ENCODE peak calls at places on chromosomes 2 and 18, in seven cellular contexts. E is stimulated activated CD8-positive, alpha-beta memory T cell treated with anti-CD3 and anti-CD28 coated beads, Interleukin-7, amount 100 ng/mL, for 24 hours; W is HFF-Myc; M is tibial nerve; N is neuronal stem cell; K is KBM-7; C is HT-29. Q is an unnamed sample.
A peak's percentile ranks its signal among the peaks of the same experiment; 100 is the strongest.

GRCh38 chr2:101113441-101114267 is 37.5 kb downstream of the TBC1D8 start:
- DNase-seq in M (no peak), K (peak; percentile 91), E (no peak), N (no peak), C (peak; percentile 79), W (peak; percentile 45), Q (peak; percentile 78)

GRCh38 chr2:236168110-236169067 is at the start of gene GBX2:
- DNase-seq in K (no peak), M (no peak), N (peak; percentile 82), W (no peak), E (no peak), C (no peak), Q (no peak)

GRCh38 chr18:6764382-6764781 is 34.9 kb downstream of the ARHGAP28 start:
- DNase-seq in M (no peak), N (no peak), E (no peak), W (no peak), C (no peak), K (no peak), Q (no peak)

GRCh38 chr2:72367530-72368225 is 220.0 kb upstream of the CYP26B1 start:
- DNase-seq in C (peak; percentile 73), W (peak; percentile 80), K (no peak), N (no peak), E (no peak), M (peak; percentile 22), Q (peak; percentile 86)

GRCh38 chr2:69685321-69686048 is 41.9 kb upstream of the AAK1 start:
- DNase-seq in E (no peak), M (no peak), K (no peak), W (no peak), N (no peak), C (peak; percentile 30), Q (peak; percentile 52)

GRCh38 chr2:155372969-155373368 is 674.5 kb downstream of the KCNJ3 start:
- DNase-seq in N (peak; percentile 12), K (peak; percentile 59), C (peak; percentile 17), W (no peak), M (no peak), E (no peak), Q (peak; percentile 11)

GRCh38 chr2:25331686-25332365 is 9.9 kb downstream of the DNMT3A start:
- DNase-seq in K (no peak), N (no peak), M (no peak), C (no peak), W (no peak), E (no peak), Q (no peak)

GRCh38 chr2:202377308-202377736 is 1.2 kb downstream of the BMPR2 start:
- DNase-seq in C (peak; percentile 48), M (peak; percentile 24), W (no peak), K (peak; percentile 67), E (no peak), N (peak; percentile 32), Q (no peak)

GRCh38 chr2:239392688-239393400 is 8.0 kb downstream of the HDAC4 start:
- DNase-seq in N (no peak), M (no peak), W (no peak), K (no peak), E (no peak), C (no peak), Q (no peak)

GRCh38 chr2:188582206-188582605 is 290.5 kb downstream of the GULP1 start:
- DNase-seq in M (no peak), C (no peak), K (no peak), N (no peak), E (no peak), W (no peak), Q (no peak)

GRCh38 chr18:48958951-48959350 is 8.2 kb upstream of the SMAD7 start:
- DNase-seq in N (no peak), W (no peak), E (no peak), K (no peak), M (no peak), C (no peak), Q (no peak)

GRCh38 chr2:16622399-16622968 is 43.1 kb downstream of the CYRIA start:
- DNase-seq in E (no peak), C (no peak), K (peak; percentile 83), W (no peak), N (no peak), M (no peak), Q (no peak)

GRCh38 chr2:109238580-109238979 is 109.6 kb downstream of the SH3RF3 start:
- DNase-seq in C (no peak), N (no peak), M (peak; percentile 61), K (peak; percentile 79), E (no peak), W (no peak), Q (no peak)

GRCh38 chr2:40030451-40030975 is 251.5 kb upstream of the THUMPD2 start:
- DNase-seq in K (no peak), W (no peak), N (no peak), C (no peak), M (no peak), E (no peak), Q (no peak)

GRCh38 chr2:14634223-14634884 is 1.8 kb downstream of the LRATD1 start:
- DNase-seq in M (peak; percentile 74), K (peak; percentile 75), C (peak; percentile 66), E (no peak), N (peak; percentile 78), W (no peak), Q (no peak)

GRCh38 chr18:25453556-25454269 is 101.7 kb upstream of the ZNF521 start:
- DNase-seq in C (no peak), W (no peak), N (no peak), M (peak; percentile 36), K (no peak), E (no peak), Q (no peak)

GRCh38 chr18:49212819-49213218 is 247.6 kb downstream of the DYM start:
- DNase-seq in C (no peak), M (no peak), K (no peak), E (no peak), N (no peak), W (no peak), Q (no peak)

GRCh38 chr18:23924813-23925212 is 89.7 kb upstream of the TTC39C start:
- DNase-seq in M (no peak), W (no peak), E (no peak), K (no peak), N (no peak), C (no peak), Q (no peak)

GRCh38 chr18:6561893-6562292 is 147.2 kb upstream of the L3MBTL4 start:
- DNase-seq in K (no peak), M (no peak), E (no peak), W (no peak), C (no peak), N (no peak), Q (no peak)

GRCh38 chr2:208440716-208441115 is 34.1 kb downstream of the PTH2R start:
- DNase-seq in E (no peak), M (no peak), K (no peak), N (peak; percentile 6), W (no peak), C (no peak), Q (no peak)

GRCh38 chr2:120415728-120416509 is 70.0 kb downstream of the INHBB start:
- DNase-seq in M (no peak), E (no peak), N (no peak), W (no peak), K (no peak), C (no peak), Q (no peak)

GRCh38 chr2:186617186-186617585 is 27.3 kb downstream of the ITGAV start:
- DNase-seq in C (no peak), N (no peak), W (no peak), M (no peak), K (no peak), E (no peak), Q (no peak)

GRCh38 chr18:49189772-49190171 is 239.0 kb upstream of the SMAD7 start:
- DNase-seq in W (no peak), C (no peak), E (no peak), N (no peak), M (no peak), K (no peak), Q (no peak)

GRCh38 chr2:44705356-44705755 is 236.1 kb upstream of the SIX3 start:
- DNase-seq in M (no peak), C (no peak), K (no peak), W (no peak), N (peak; percentile 79), E (no peak), Q (no peak)

GRCh38 chr2:196586511-196586991 is 53.0 kb upstream of the CCDC150 start:
- DNase-seq in E (no peak), C (peak; percentile 48), M (no peak), N (no peak), W (peak; percentile 52), K (no peak), Q (peak; percentile 54)

GRCh38 chr2:9365498-9366019 is 57.8 kb downstream of the ITGB1BP1 start:
- DNase-seq in N (no peak), W (no peak), M (no peak), K (no peak), E (no peak), C (no peak), Q (no peak)

GRCh38 chr18:48003426-48004349 is 73.2 kb upstream of the SMAD2 start:
- DNase-seq in M (no peak), W (peak; percentile 27), E (no peak), C (peak; percentile 44), N (no peak), K (no peak), Q (peak; percentile 70)

GRCh38 chr18:62717850-62718229 is 2.5 kb downstream of the PHLPP1 start:
- DNase-seq in E (no peak), K (no peak), M (no peak), N (no peak), W (no peak), C (peak; percentile 20), Q (no peak)

GRCh38 chr2:38466849-38467767 is 90.0 kb upstream of the ATL2 start:
- DNase-seq in E (no peak), M (peak; percentile 43), K (no peak), W (no peak), N (no peak), C (no peak), Q (no peak)

GRCh38 chr2:201882353-201883095 is 76.2 kb downstream of the CDK15 start:
- DNase-seq in N (no peak), K (peak; percentile 78), C (no peak), E (no peak), M (no peak), W (no peak), Q (no peak)